ENCODE peak calls at places on chromosomes 6 and 20, in eight cellular contexts. One of them, this sample, is unnamed.

GRCh38 chr6:72533601-72534000 is 88.3 kb upstream of the KCNQ5 start:
- DNase-seq in DND-41: no peak
- DNase-seq in cardiac fibroblast: peak
- DNase-seq in GM12865: no peak
- DNase-seq in PC-9: no peak
- DNase-seq in A549: no peak
- DNase-seq in foreskin fibroblast: peak
- DNase-seq in AG09309: no peak
- DNase-seq in this sample: peak

GRCh38 chr6:113290684-113291083 is 566.5 kb upstream of the MARCKS start:
- DNase-seq in DND-41: no peak
- DNase-seq in cardiac fibroblast: no peak
- DNase-seq in GM12865: no peak
- DNase-seq in PC-9: no peak
- DNase-seq in A549: no peak
- DNase-seq in foreskin fibroblast: no peak
- DNase-seq in AG09309: no peak
- DNase-seq in this sample: no peak

GRCh38 chr6:13261464-13261994 is 66.8 kb downstream of the TBC1D7 start:
- DNase-seq in DND-41: peak
- DNase-seq in cardiac fibroblast: no peak
- DNase-seq in GM12865: peak
- DNase-seq in PC-9: no peak
- DNase-seq in A549: no peak
- DNase-seq in foreskin fibroblast: no peak
- DNase-seq in AG09309: no peak
- DNase-seq in this sample: no peak

GRCh38 chr6:69138893-69139494 is 503.9 kb downstream of the ADGRB3 start:
- DNase-seq in DND-41: no peak
- DNase-seq in cardiac fibroblast: peak
- DNase-seq in GM12865: no peak
- DNase-seq in PC-9: no peak
- DNase-seq in A549: no peak
- DNase-seq in foreskin fibroblast: no peak
- DNase-seq in AG09309: no peak
- DNase-seq in this sample: peak

GRCh38 chr20:58213112-58213511 is 15.3 kb downstream of the ANKRD60 start:
- DNase-seq in DND-41: no peak
- DNase-seq in cardiac fibroblast: no peak
- DNase-seq in GM12865: no peak
- DNase-seq in PC-9: no peak
- DNase-seq in A549: peak
- DNase-seq in foreskin fibroblast: peak
- DNase-seq in AG09309: no peak
- DNase-seq in this sample: peak

GRCh38 chr20:38412877-38413577 is 22.1 kb downstream of the SNHG17 start:
- DNase-seq in DND-41: peak
- DNase-seq in cardiac fibroblast: peak
- DNase-seq in GM12865: no peak
- DNase-seq in PC-9: no peak
- DNase-seq in A549: no peak
- DNase-seq in foreskin fibroblast: no peak
- DNase-seq in AG09309: no peak
- DNase-seq in this sample: no peak

GRCh38 chr20:60057123-60057865 is 99.1 kb downstream of the CDH26 start:
- DNase-seq in DND-41: peak
- DNase-seq in cardiac fibroblast: peak
- DNase-seq in GM12865: peak
- DNase-seq in PC-9: peak
- DNase-seq in A549: peak
- DNase-seq in foreskin fibroblast: peak
- DNase-seq in AG09309: no peak
- DNase-seq in this sample: peak

GRCh38 chr6:62652692-62653328 is 366.8 kb upstream of the KHDRBS2 start:
- DNase-seq in DND-41: no peak
- DNase-seq in cardiac fibroblast: peak
- DNase-seq in GM12865: peak
- DNase-seq in PC-9: no peak
- DNase-seq in A549: no peak
- DNase-seq in foreskin fibroblast: no peak
- DNase-seq in AG09309: no peak
- DNase-seq in this sample: peak

GRCh38 chr6:84379142-84379541 is 151.7 kb upstream of the CEP162 start:
- DNase-seq in DND-41: no peak
- DNase-seq in cardiac fibroblast: no peak
- DNase-seq in GM12865: no peak
- DNase-seq in PC-9: no peak
- DNase-seq in A549: no peak
- DNase-seq in foreskin fibroblast: no peak
- DNase-seq in AG09309: no peak
- DNase-seq in this sample: no peak

GRCh38 chr20:62181808-62182207 is 1.0 kb upstream of the MTG2 start:
- DNase-seq in DND-41: no peak
- DNase-seq in cardiac fibroblast: no peak
- DNase-seq in GM12865: no peak
- DNase-seq in PC-9: no peak
- DNase-seq in A549: no peak
- DNase-seq in foreskin fibroblast: no peak
- DNase-seq in AG09309: no peak
- DNase-seq in this sample: no peak

GRCh38 chr20:62770916-62771315 is 25.4 kb upstream of the MRGBP start:
- DNase-seq in DND-41: no peak
- DNase-seq in cardiac fibroblast: no peak
- DNase-seq in GM12865: no peak
- DNase-seq in PC-9: no peak
- DNase-seq in A549: no peak
- DNase-seq in foreskin fibroblast: no peak
- DNase-seq in AG09309: no peak
- DNase-seq in this sample: no peak

GRCh38 chr20:36629719-36630340 is 16.2 kb downstream of the SLA2 start:
- DNase-seq in DND-41: peak
- DNase-seq in cardiac fibroblast: no peak
- DNase-seq in GM12865: peak
- DNase-seq in PC-9: no peak
- DNase-seq in A549: no peak
- DNase-seq in foreskin fibroblast: no peak
- DNase-seq in AG09309: no peak
- DNase-seq in this sample: peak

GRCh38 chr6:116326392-116326717 is 44.4 kb upstream of the DSE start:
- DNase-seq in DND-41: no peak
- DNase-seq in cardiac fibroblast: no peak
- DNase-seq in GM12865: no peak
- DNase-seq in PC-9: no peak
- DNase-seq in A549: no peak
- DNase-seq in foreskin fibroblast: no peak
- DNase-seq in AG09309: no peak
- DNase-seq in this sample: no peak

GRCh38 chr6:132298344-132298949 is 102.8 kb downstream of the MOXD1 start:
- DNase-seq in DND-41: peak
- DNase-seq in cardiac fibroblast: peak
- DNase-seq in GM12865: peak
- DNase-seq in PC-9: peak
- DNase-seq in A549: peak
- DNase-seq in foreskin fibroblast: peak
- DNase-seq in AG09309: peak
- DNase-seq in this sample: peak

GRCh38 chr6:102402635-102403329 is 1009.3 kb downstream of the GRIK2 start:
- DNase-seq in DND-41: no peak
- DNase-seq in cardiac fibroblast: no peak
- DNase-seq in GM12865: no peak
- DNase-seq in PC-9: no peak
- DNase-seq in A549: no peak
- DNase-seq in foreskin fibroblast: no peak
- DNase-seq in AG09309: no peak
- DNase-seq in this sample: no peak

GRCh38 chr6:134908906-134909516 is 40.9 kb downstream of the ALDH8A1 start:
- DNase-seq in DND-41: no peak
- DNase-seq in cardiac fibroblast: peak
- DNase-seq in GM12865: no peak
- DNase-seq in PC-9: peak
- DNase-seq in A549: peak
- DNase-seq in foreskin fibroblast: peak
- DNase-seq in AG09309: peak
- DNase-seq in this sample: peak
- H3K4me3 ChIP-seq in DND-41: no peak
- H3K4me3 ChIP-seq in cardiac fibroblast: no peak
- H3K4me3 ChIP-seq in GM12865: no peak
- H3K4me3 ChIP-seq in PC-9: no peak
- H3K4me3 ChIP-seq in A549: peak
- H3K4me3 ChIP-seq in foreskin fibroblast: peak
- H3K4me3 ChIP-seq in AG09309: no peak
- H3K4me3 ChIP-seq in this sample: no peak

DNA sequence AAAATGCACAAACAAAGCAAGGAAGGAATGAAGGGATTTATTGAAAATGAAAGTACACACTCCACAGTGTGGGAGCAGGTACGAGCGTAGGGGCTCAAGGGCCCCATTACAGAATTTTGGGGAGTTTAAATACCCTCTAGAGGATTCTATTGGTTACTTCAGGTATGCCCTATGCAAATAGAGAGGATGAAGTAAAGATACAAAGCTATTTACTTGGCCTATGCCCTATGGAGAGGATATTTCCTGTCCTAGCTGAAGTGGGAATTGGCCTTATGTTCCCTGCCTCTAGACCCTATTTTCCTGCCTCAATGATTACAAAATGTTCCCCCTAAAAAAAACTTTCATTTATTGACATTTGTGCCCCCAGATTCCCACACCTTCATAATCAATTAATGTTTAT is 59.7 kb upstream of the ASIP start:
- DNase-seq in DND-41: no peak
- DNase-seq in cardiac fibroblast: no peak
- DNase-seq in GM12865: no peak
- DNase-seq in PC-9: no peak
- DNase-seq in A549: no peak
- DNase-seq in foreskin fibroblast: no peak
- DNase-seq in AG09309: no peak
- DNase-seq in this sample: no peak
- TF ChIP-seq CTCF in DND-41: no peak
- TF ChIP-seq CTCF in cardiac fibroblast: no peak
- TF ChIP-seq CTCF in GM12865: no peak
- TF ChIP-seq CTCF in PC-9: no peak
- TF ChIP-seq CTCF in A549: no peak
- TF ChIP-seq CTCF in foreskin fibroblast: no peak
- TF ChIP-seq CTCF in AG09309: no peak
- TF ChIP-seq CTCF in this sample: no peak

DNA sequence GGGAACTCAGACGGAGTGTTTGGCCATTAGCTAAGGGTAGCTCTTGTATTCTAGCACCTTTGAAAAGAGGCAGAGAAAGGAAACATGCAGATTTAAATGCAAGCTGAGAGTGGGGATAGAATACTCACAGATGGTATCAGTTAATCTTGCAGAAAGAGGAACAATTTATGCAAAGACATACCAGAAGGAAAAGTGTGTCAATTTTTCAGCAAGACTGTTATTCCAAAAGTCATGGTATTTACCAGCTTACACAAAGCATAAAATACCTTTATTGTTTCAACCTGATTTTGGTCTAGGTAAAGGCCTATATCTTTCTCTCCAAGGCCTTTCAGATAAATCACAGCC is 324 bp upstream of the SLC2A12 start:
- DNase-seq in DND-41: no peak
- DNase-seq in cardiac fibroblast: no peak
- DNase-seq in GM12865: no peak
- DNase-seq in PC-9: no peak
- DNase-seq in A549: no peak
- DNase-seq in foreskin fibroblast: no peak
- DNase-seq in AG09309: no peak
- DNase-seq in this sample: no peak
- H3K4me3 ChIP-seq in DND-41: peak
- H3K4me3 ChIP-seq in cardiac fibroblast: no peak
- H3K4me3 ChIP-seq in GM12865: peak
- H3K4me3 ChIP-seq in PC-9: peak
- H3K4me3 ChIP-seq in A549: peak
- H3K4me3 ChIP-seq in foreskin fibroblast: peak
- H3K4me3 ChIP-seq in AG09309: peak
- H3K4me3 ChIP-seq in this sample: peak

GRCh38 chr20:51217347-51218045 is 194.6 kb upstream of the KCNG1 start:
- DNase-seq in DND-41: no peak
- DNase-seq in cardiac fibroblast: no peak
- DNase-seq in GM12865: no peak
- DNase-seq in PC-9: no peak
- DNase-seq in A549: no peak
- DNase-seq in foreskin fibroblast: no peak
- DNase-seq in AG09309: no peak
- DNase-seq in this sample: no peak
- TF ChIP-seq CTCF in DND-41: no peak
- TF ChIP-seq CTCF in cardiac fibroblast: no peak
- TF ChIP-seq CTCF in GM12865: no peak
- TF ChIP-seq CTCF in PC-9: no peak
- TF ChIP-seq CTCF in A549: no peak
- TF ChIP-seq CTCF in foreskin fibroblast: no peak
- TF ChIP-seq CTCF in AG09309: no peak
- TF ChIP-seq CTCF in this sample: no peak

GRCh38 chr6:111556004-111556403 is 49.7 kb downstream of the TRAF3IP2 start:
- DNase-seq in DND-41: no peak
- DNase-seq in cardiac fibroblast: no peak
- DNase-seq in GM12865: no peak
- DNase-seq in PC-9: no peak
- DNase-seq in A549: no peak
- DNase-seq in foreskin fibroblast: no peak
- DNase-seq in AG09309: no peak
- DNase-seq in this sample: no peak
- H3K4me3 ChIP-seq in DND-41: no peak
- H3K4me3 ChIP-seq in cardiac fibroblast: no peak
- H3K4me3 ChIP-seq in GM12865: no peak
- H3K4me3 ChIP-seq in PC-9: no peak
- H3K4me3 ChIP-seq in A549: no peak
- H3K4me3 ChIP-seq in foreskin fibroblast: no peak
- H3K4me3 ChIP-seq in AG09309: no peak
- H3K4me3 ChIP-seq in this sample: no peak